ENCODE peak calls at places on chromosomes 6 and 20, in six cellular contexts. J is GM12865, D is heart left ventricle, S is breast epithelium, M is astrocyte of the spinal cord, B is GM06990. U is an unnamed sample.

GRCh38 chr6:30358340-30358679 is 13.4 kb downstream of the RPP21 start:
- DNase-seq in M (no peak), S (no peak), D (no peak), B (no peak), J (no peak), U (no peak)

GRCh38 chr6:107510108-107510507 is 20.2 kb downstream of the SOBP start:
- DNase-seq in D (no peak), S (no peak), J (no peak), B (no peak), M (no peak), U (no peak)

GRCh38 chr6:97085772-97086171 is 161.2 kb downstream of the KLHL32 start:
- DNase-seq in B (no peak), S (no peak), D (no peak), M (peak; percentile 7), J (no peak), U (no peak)

GRCh38 chr6:62737792-62738191 is 451.8 kb upstream of the KHDRBS2 start:
- DNase-seq in M (no peak), B (no peak), J (no peak), S (no peak), D (no peak), U (no peak)

GRCh38 chr20:5353624-5354496 is 37.1 kb upstream of the PROKR2 start:
- DNase-seq in B (no peak), D (no peak), S (no peak), M (peak; percentile 74), J (no peak), U (no peak)

GRCh38 chr6:72422126-72422680 is 199.7 kb upstream of the KCNQ5 start:
- DNase-seq in M (peak; percentile 12), B (no peak), J (no peak), S (no peak), D (no peak), U (no peak)

GRCh38 chr20:49801882-49802281 is 10.7 kb upstream of the SLC9A8 start:
- DNase-seq in M (no peak), S (no peak), B (peak; percentile 43), J (peak; percentile 41), D (no peak), U (no peak)

GRCh38 chr20:10209091-10209490 is 9.5 kb upstream of the SNAP25 start:
- DNase-seq in D (no peak), J (no peak), B (no peak), M (no peak), S (no peak), U (no peak)

GRCh38 chr6:30322527-30323501 is 3.9 kb upstream of the TRIM39 start:
- DNase-seq in D (no peak), J (no peak), B (no peak), M (peak; percentile 46), S (no peak), U (no peak)

GRCh38 chr6:503610-504362 is 112.2 kb downstream of the IRF4 start:
- DNase-seq in S (no peak), D (peak; percentile 56), B (no peak), M (no peak), J (no peak), U (no peak)

GRCh38 chr6:162849269-162849668 is 121.5 kb downstream of the PACRG start:
- DNase-seq in J (no peak), D (no peak), M (no peak), B (no peak), S (no peak), U (no peak)

GRCh38 chr6:53536561-53536960 is 8.3 kb downstream of the GCLC start:
- DNase-seq in B (no peak), M (no peak), J (no peak), S (no peak), D (no peak), U (no peak)

GRCh38 chr20:15976047-15976731 is 597.1 kb downstream of the KIF16B start:
- DNase-seq in M (no peak), B (no peak), J (no peak), D (no peak), S (no peak), U (no peak)

GRCh38 chr6:41693866-41694265 is 41.5 kb downstream of the TFEB start:
- DNase-seq in S (no peak), B (no peak), D (no peak), J (no peak), M (no peak), U (no peak)

GRCh38 chr6:148761532-148761951 is 14.7 kb downstream of the UST start:
- DNase-seq in M (peak; percentile 64), S (no peak), B (peak; percentile 69), D (no peak), J (no peak), U (no peak)

DNA sequence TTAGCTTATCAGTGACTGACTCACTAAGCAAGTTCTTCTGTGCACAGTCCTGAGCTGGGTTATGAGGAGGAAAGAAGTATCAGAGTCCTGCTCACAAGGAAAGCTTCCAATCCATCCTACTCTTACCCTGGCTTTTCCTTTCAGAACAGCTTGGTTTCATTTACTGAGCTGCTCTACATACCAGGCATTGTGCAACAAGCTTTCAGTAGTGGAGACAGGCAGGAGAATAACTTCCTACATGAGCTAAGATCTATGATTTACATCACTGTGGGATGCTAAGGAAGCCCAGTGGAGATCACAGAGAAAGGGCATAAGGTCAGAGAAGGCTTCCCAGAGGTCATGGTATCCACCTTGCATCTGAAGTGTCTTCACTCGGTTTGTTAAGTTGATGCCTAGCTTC is 144.5 kb downstream of the MAP3K7 start:
- DNase-seq in J (no peak), M (no peak), S (no peak), D (no peak), B (no peak), U (no peak)
- TF ChIP-seq CTCF in J (no peak), M (no peak), S (no peak), D (no peak), B (no peak), U (no peak)

GRCh38 chr6:102458990-102459389 is 1065.5 kb downstream of the GRIK2 start:
- DNase-seq in J (no peak), S (no peak), D (no peak), M (no peak), B (no peak), U (no peak)
- H3K4me3 ChIP-seq in J (no peak overlapping the region), S (no peak overlapping the region), D (no peak overlapping the region), M (no peak overlapping the region), B (no peak overlapping the region), U (no peak overlapping the region)

DNA sequence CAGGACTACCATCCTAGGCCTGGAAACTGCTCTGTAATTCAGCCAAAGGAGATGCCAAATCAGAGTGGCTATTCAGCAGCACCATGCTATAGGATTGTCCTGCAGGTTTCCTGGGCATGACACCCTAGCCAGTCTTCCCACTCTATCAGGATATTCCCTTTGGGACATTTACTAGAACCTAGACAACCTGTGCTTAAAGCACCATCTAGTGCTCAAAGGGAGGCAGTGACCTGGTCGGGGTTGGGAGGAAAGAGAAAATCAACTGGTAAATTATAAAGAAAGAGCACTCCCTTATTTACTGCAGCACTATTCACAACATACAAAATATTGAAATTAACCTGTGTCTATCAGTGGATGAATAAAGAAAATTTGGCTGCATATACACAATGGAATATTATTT is 67.2 kb upstream of the SMLR1 start:
- DNase-seq in J (peak; percentile 11), B (no peak), S (no peak), D (no peak), M (peak; percentile 64), U (peak; percentile 15)
- TF ChIP-seq CTCF in J (peak; percentile 38), B (peak; percentile 49), S (peak; percentile 38), D (no peak), M (peak; percentile 82), U (peak; percentile 72)

GRCh38 chr6:27312950-27313271 is 838 bp upstream of the POM121L2 start:
- DNase-seq in S (no peak), B (no peak), D (no peak), M (no peak), J (no peak), U (no peak)
- H3K4me3 ChIP-seq in S (peak overlapping the region; percentile 56), B (peak overlapping the region; percentile 65), D (peak overlapping the region; percentile 42), M (peak overlapping the region; percentile 51), J (peak overlapping the region; percentile 78), U (peak overlapping the region; percentile 51)

GRCh38 chr6:98947411-98948292 is at the start of gene FBXL4:
- DNase-seq in S (peak; percentile 64), J (peak; percentile 86), B (peak; percentile 84), D (peak; percentile 92), M (peak; percentile 76), U (no peak)
- TF ChIP-seq CTCF in S (no peak), J (no peak), B (no peak), D (no peak), M (no peak), U (no peak)

GRCh38 chr20:61435823-61436220 is 183.8 kb downstream of the CDH4 start:
- DNase-seq in B (no peak), M (no peak), J (no peak), S (no peak), D (no peak), U (no peak)
- H3K4me3 ChIP-seq in B (no peak overlapping the region), M (no peak overlapping the region), J (no peak overlapping the region), S (no peak overlapping the region), D (no peak overlapping the region), U (no peak overlapping the region)

DNA sequence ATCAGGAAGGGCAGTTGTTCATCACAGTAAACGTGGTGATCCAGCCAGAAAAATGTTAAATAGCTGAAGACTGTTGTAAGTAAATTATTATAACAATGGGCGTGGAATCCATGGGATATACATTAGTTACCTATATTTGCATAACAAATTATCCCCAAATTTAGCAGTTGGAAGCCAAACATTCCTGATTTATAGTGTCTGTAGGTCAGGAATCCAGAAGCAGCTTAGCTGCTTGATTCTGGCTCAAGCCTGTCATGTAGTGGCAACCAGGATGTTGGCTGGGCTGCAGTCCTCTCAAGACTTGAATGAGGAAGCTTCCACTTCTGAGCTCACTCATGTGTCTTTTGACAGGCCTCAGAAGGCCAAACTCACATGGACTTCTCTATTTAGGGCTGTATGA is 6.9 kb upstream of the ADGRB3 start:
- DNase-seq in S (no peak), D (no peak), J (no peak), M (no peak), B (no peak), U (no peak)
- TF ChIP-seq CTCF in S (no peak), D (no peak), J (no peak), M (no peak), B (no peak), U (no peak)